ENCODE peak calls at places on chromosomes 16 and 17, in six cellular contexts. V is lower lobe of right lung, P is heart right ventricle, K is fibroblast of villous mesenchyme, A is nephron progenitor cell, Y is sigmoid colon. B is an unnamed sample.

GRCh38 chr17:15921640-15922039 is 23.3 kb upstream of the ADORA2B start:
- DNase-seq in V (no peak), P (no peak), K (no peak), A (no peak), Y (no peak), B (no peak)

GRCh38 chr17:39069114-39069756 is 82.2 kb downstream of the PLXDC1 start:
- DNase-seq in V (no peak), P (no peak), K (peak; percentile 49), A (no peak), Y (no peak), B (no peak)

GRCh38 chr16:22888791-22889190 is 74.8 kb downstream of the HS3ST2 start:
- DNase-seq in V (no peak), P (no peak), K (no peak), A (no peak), Y (no peak), B (no peak)

GRCh38 chr16:83513006-83513755 is 294.6 kb upstream of the HSBP1 start:
- DNase-seq in V (no peak), P (no peak), K (peak; percentile 71), A (no peak), Y (no peak), B (no peak)

GRCh38 chr16:27439273-27440018 is 37.5 kb downstream of the IL21R start:
- DNase-seq in V (no peak), P (no peak), K (no peak), A (no peak), Y (peak; percentile 29), B (peak; percentile 63)

GRCh38 chr16:57628782-57629181 is 352 bp downstream of the ADGRG1 start:
- DNase-seq in V (no peak), P (no peak), K (no peak), A (no peak), Y (no peak), B (no peak)

GRCh38 chr17:40963838-40964237 is 2.9 kb downstream of the KRT39 start:
- DNase-seq in V (no peak), P (no peak), K (peak; percentile 42), A (no peak), Y (no peak), B (no peak)

GRCh38 chr17:1108560-1108809 is 71.3 kb downstream of the ABR start:
- DNase-seq in V (no peak), P (no peak), K (no peak), A (peak; percentile 61), Y (no peak), B (no peak)

GRCh38 chr16:65672960-65673359 is 551.1 kb upstream of the CDH11 start:
- DNase-seq in V (no peak), P (no peak), K (no peak), A (no peak), Y (no peak), B (no peak)

GRCh38 chr16:53098526-53099317 is 43.9 kb downstream of the CHD9 start:
- DNase-seq in V (peak; percentile 89), P (peak; percentile 89), K (peak; percentile 97), A (peak; percentile 20), Y (peak; percentile 95), B (peak; percentile 92)

GRCh38 chr16:67155305-67156145 is 4.2 kb downstream of the TRADD start:
- DNase-seq in V (peak; percentile 85), P (peak; percentile 66), K (peak; percentile 70), A (peak; percentile 93), Y (peak; percentile 85), B (no peak)

GRCh38 chr16:23061669-23062068 is 87.6 kb downstream of the USP31 start:
- DNase-seq in V (no peak), P (no peak), K (no peak), A (no peak), Y (no peak), B (no peak)

GRCh38 chr16:69077251-69077650 is 28.2 kb upstream of the HAS3 start:
- DNase-seq in V (no peak), P (no peak), K (no peak), A (no peak), Y (no peak), B (no peak)

GRCh38 chr17:59800530-59800942 is 92.2 kb downstream of the TUBD1 start:
- DNase-seq in V (no peak), P (no peak), K (peak; percentile 96), A (no peak), Y (no peak), B (no peak)

GRCh38 chr16:49514391-49514980 is 140.9 kb downstream of the C16orf78 start:
- DNase-seq in V (peak; percentile 25), P (no peak), K (no peak), A (no peak), Y (no peak), B (peak; percentile 64)

GRCh38 chr16:49515861-49516260 is 142.3 kb downstream of the C16orf78 start:
- DNase-seq in V (no peak), P (no peak), K (no peak), A (no peak), Y (no peak), B (peak; percentile 70)

GRCh38 chr16:49515016-49515415 is 141.4 kb downstream of the C16orf78 start:
- DNase-seq in V (no peak), P (no peak), K (no peak), A (no peak), Y (no peak), B (peak; percentile 50)

GRCh38 chr16:49510676-49511305 is 137.2 kb downstream of the C16orf78 start:
- DNase-seq in V (peak; percentile 44), P (no peak), K (no peak), A (no peak), Y (no peak), B (peak; percentile 79)

DNA sequence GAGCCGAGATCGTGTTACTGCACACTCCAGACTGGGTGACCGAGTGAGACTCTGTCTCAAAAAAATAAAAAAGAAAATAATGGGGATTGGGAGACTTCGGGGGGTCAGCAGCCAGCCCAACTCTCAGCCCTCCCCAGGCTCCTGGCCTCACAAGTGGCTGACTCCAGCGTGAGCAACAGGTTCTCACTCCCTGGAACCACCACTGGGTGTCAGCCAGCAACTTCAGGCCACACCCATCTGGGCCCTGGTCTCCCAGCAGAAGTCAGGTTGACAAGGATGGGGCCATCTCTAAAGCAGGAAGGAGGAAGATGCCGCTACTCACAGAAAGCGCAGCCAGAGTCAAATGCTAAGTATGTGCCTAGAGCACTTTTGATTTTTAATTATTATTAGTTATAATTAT is 139.4 kb downstream of the C16orf78 start:
- DNase-seq in V (peak; percentile 38), P (no peak), K (no peak), A (no peak), Y (no peak), B (peak; percentile 61)
- TF ChIP-seq CTCF in V (peak; percentile 9), P (no peak), K (no peak), A (no peak), Y (no peak), B (peak; percentile 52)

GRCh38 chr16:19396555-19397011 is 21.1 kb upstream of the TMC5 start:
- DNase-seq in V (peak; percentile 52), P (no peak), K (peak; percentile 5), A (no peak), Y (no peak), B (no peak)

DNA sequence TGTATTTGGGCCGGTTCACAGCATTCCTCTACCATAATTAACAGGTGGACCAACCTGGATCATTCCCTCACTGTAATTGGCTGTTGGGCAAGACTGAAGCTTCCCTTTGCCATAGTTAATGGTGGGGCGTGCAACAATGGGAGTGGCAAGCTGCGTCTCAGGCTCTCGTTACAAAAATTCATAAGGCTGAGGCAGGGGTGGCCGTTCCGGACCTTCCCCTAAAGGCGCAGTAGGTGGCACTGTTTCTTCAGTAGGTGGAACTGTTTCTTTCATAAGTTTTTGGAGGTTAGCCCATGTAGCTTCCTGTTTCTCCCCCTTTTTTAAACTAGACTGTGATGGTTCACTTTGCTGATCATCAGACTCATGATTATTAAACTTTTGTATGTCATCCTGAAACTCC is 17.0 kb upstream of the TMC5 start:
- DNase-seq in V (no peak), P (no peak), K (no peak), A (no peak), Y (no peak), B (no peak)
- TF ChIP-seq CTCF in V (peak; percentile 13), P (no peak), K (peak; percentile 11), A (no peak), Y (no peak), B (peak; percentile 31)

DNA sequence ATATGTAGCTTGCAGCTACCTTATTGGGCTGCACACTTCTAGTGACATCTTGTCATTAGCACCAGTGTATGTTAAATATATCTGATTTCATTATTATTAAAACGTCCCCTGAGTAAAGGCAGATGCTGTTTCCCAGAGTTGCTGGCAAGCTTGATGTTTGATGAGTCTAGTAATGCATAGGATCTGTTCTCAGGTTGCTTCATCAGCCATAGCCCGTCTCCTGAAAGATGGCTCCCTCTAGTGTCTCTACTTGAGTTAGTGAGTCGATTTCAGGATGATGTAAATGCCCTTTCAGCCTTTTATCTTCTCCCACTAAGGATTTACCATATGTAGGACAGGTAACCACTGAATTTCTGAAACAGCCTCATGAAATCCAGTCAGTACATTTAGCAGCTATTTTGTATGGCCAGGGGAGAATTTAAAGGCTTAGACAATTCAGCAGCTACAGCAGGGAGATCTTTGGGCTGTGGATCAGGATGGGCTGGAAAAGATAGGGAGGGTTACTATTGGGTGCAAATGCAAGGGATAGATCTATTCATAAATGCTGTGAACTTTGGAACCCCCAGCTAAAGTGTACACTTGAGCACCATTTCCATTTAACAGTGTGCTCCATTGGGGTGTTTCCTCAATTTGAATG is 376.3 kb downstream of the CNTNAP4 start:
- DNase-seq in V (no peak), P (no peak), K (peak; percentile 20), A (peak; percentile 37), Y (no peak), B (no peak)
- TF ChIP-seq CTCF in V (peak; percentile 43), P (peak; percentile 44), K (peak; percentile 43), A (peak; percentile 70), Y (peak; percentile 12), B (peak; percentile 77)

DNA sequence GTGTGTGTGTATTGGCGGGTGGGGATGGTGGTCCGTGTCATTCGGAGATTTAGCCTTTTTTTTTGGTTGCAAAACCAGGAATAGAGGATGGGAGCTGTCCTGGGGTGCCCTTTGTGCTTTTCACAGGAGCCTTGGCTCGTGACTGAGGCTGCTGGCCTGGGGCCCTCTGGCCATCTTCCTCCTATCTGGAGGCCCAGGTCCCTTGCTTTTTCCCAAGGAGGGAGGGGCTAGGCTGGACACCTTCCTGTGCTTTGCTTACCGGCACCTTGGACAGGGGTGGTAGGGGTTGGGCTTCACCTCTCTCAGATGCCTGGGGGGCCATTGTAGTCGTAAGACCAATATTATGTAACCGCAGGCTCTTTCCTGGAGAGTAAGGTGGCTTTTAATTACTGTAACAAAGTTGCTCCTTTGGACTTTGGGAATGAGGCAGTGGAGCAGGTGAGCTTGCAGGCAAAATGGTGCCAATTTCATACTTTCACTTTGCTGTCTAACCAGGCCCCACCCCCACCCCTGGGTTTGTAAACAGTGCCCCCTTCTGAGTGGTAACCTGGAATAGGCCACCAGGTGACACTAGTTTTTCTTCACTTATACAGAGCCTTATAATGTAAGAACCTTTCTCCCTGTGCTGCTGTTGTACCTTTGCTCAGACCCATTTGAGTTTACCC is 1.2 kb downstream of the DYNLL2 start:
- DNase-seq in V (peak; percentile 52), P (peak; percentile 29), K (peak; percentile 26), A (no peak), Y (peak; percentile 85), B (no peak)
- TF ChIP-seq CTCF in V (peak; percentile 22), P (peak; percentile 19), K (no peak), A (no peak), Y (no peak), B (peak; percentile 39)